ENCODE peak calls at places on chromosomes 4 and X, in nine cellular contexts. One of them, this sample, is unnamed.

GRCh38 chrX:102976793-102977495 is 39.9 kb downstream of the RAB40AL start:
- DNase-seq in SK-N-SH: no peak
- DNase-seq in COR-L47: no peak
- DNase-seq in astrocyte of the cerebellum: no peak
- DNase-seq in EH: peak
- DNase-seq in activated naive CD8-positive, alpha-beta T cell treated with anti-CD3 and anti-CD28 coated beads, Interleukin-2, amount 10 ng/mL, durations not matched to agents 7 days and 5 days: no peak
- DNase-seq in stimulated activated CD8-positive, alpha-beta memory T cell treated with anti-CD3 and anti-CD28 coated beads, Interleukin-15, amount 100 ng/mL, for 24 hours: no peak
- DNase-seq in posterior vena cava: no peak
- DNase-seq in T-helper 17 cell: no peak
- DNase-seq in this sample: no peak

GRCh38 chr4:109981936-109982335 is 69.3 kb downstream of the EGF start:
- DNase-seq in posterior vena cava: no peak
- DNase-seq in astrocyte of the cerebellum: no peak
- DNase-seq in activated naive CD8-positive, alpha-beta T cell treated with anti-CD3 and anti-CD28 coated beads, Interleukin-2, amount 10 ng/mL, durations not matched to agents 7 days and 5 days: no peak
- DNase-seq in stimulated activated CD8-positive, alpha-beta memory T cell treated with anti-CD3 and anti-CD28 coated beads, Interleukin-15, amount 100 ng/mL, for 24 hours: no peak
- DNase-seq in T-helper 17 cell: no peak
- DNase-seq in EH: no peak
- DNase-seq in COR-L47: no peak
- DNase-seq in SK-N-SH: no peak
- DNase-seq in this sample: no peak

GRCh38 chr4:77172336-77172735 is 15.3 kb downstream of the CCNG2 start:
- DNase-seq in stimulated activated CD8-positive, alpha-beta memory T cell treated with anti-CD3 and anti-CD28 coated beads, Interleukin-15, amount 100 ng/mL, for 24 hours: no peak
- DNase-seq in COR-L47: no peak
- DNase-seq in astrocyte of the cerebellum: peak
- DNase-seq in posterior vena cava: no peak
- DNase-seq in T-helper 17 cell: no peak
- DNase-seq in SK-N-SH: no peak
- DNase-seq in activated naive CD8-positive, alpha-beta T cell treated with anti-CD3 and anti-CD28 coated beads, Interleukin-2, amount 10 ng/mL, durations not matched to agents 7 days and 5 days: no peak
- DNase-seq in EH: peak
- DNase-seq in this sample: no peak

GRCh38 chr4:182447938-182448280 is 204.7 kb downstream of the TENM3 start:
- DNase-seq in EH: peak
- DNase-seq in astrocyte of the cerebellum: no peak
- DNase-seq in COR-L47: no peak
- DNase-seq in stimulated activated CD8-positive, alpha-beta memory T cell treated with anti-CD3 and anti-CD28 coated beads, Interleukin-15, amount 100 ng/mL, for 24 hours: no peak
- DNase-seq in posterior vena cava: no peak
- DNase-seq in activated naive CD8-positive, alpha-beta T cell treated with anti-CD3 and anti-CD28 coated beads, Interleukin-2, amount 10 ng/mL, durations not matched to agents 7 days and 5 days: no peak
- DNase-seq in T-helper 17 cell: no peak
- DNase-seq in SK-N-SH: no peak
- DNase-seq in this sample: no peak

GRCh38 chrX:40887476-40887875 is 152.1 kb upstream of the MED14 start:
- DNase-seq in SK-N-SH: no peak
- DNase-seq in COR-L47: no peak
- DNase-seq in activated naive CD8-positive, alpha-beta T cell treated with anti-CD3 and anti-CD28 coated beads, Interleukin-2, amount 10 ng/mL, durations not matched to agents 7 days and 5 days: no peak
- DNase-seq in T-helper 17 cell: no peak
- DNase-seq in posterior vena cava: no peak
- DNase-seq in astrocyte of the cerebellum: no peak
- DNase-seq in EH: peak
- DNase-seq in stimulated activated CD8-positive, alpha-beta memory T cell treated with anti-CD3 and anti-CD28 coated beads, Interleukin-15, amount 100 ng/mL, for 24 hours: no peak
- DNase-seq in this sample: no peak

GRCh38 chr4:153603835-153604234 is 80.2 kb upstream of the TLR2 start:
- DNase-seq in posterior vena cava: no peak
- DNase-seq in stimulated activated CD8-positive, alpha-beta memory T cell treated with anti-CD3 and anti-CD28 coated beads, Interleukin-15, amount 100 ng/mL, for 24 hours: no peak
- DNase-seq in SK-N-SH: no peak
- DNase-seq in activated naive CD8-positive, alpha-beta T cell treated with anti-CD3 and anti-CD28 coated beads, Interleukin-2, amount 10 ng/mL, durations not matched to agents 7 days and 5 days: no peak
- DNase-seq in T-helper 17 cell: no peak
- DNase-seq in COR-L47: no peak
- DNase-seq in astrocyte of the cerebellum: no peak
- DNase-seq in EH: no peak
- DNase-seq in this sample: no peak

GRCh38 chrX:12210921-12211320 is 72.6 kb downstream of the FRMPD4 start:
- DNase-seq in posterior vena cava: no peak
- DNase-seq in EH: peak
- DNase-seq in stimulated activated CD8-positive, alpha-beta memory T cell treated with anti-CD3 and anti-CD28 coated beads, Interleukin-15, amount 100 ng/mL, for 24 hours: no peak
- DNase-seq in COR-L47: no peak
- DNase-seq in SK-N-SH: no peak
- DNase-seq in T-helper 17 cell: no peak
- DNase-seq in astrocyte of the cerebellum: no peak
- DNase-seq in activated naive CD8-positive, alpha-beta T cell treated with anti-CD3 and anti-CD28 coated beads, Interleukin-2, amount 10 ng/mL, durations not matched to agents 7 days and 5 days: no peak
- DNase-seq in this sample: no peak

GRCh38 chr4:17709760-17710068 is 71.7 kb downstream of the FAM184B start:
- DNase-seq in astrocyte of the cerebellum: no peak
- DNase-seq in activated naive CD8-positive, alpha-beta T cell treated with anti-CD3 and anti-CD28 coated beads, Interleukin-2, amount 10 ng/mL, durations not matched to agents 7 days and 5 days: no peak
- DNase-seq in EH: no peak
- DNase-seq in COR-L47: no peak
- DNase-seq in SK-N-SH: no peak
- DNase-seq in stimulated activated CD8-positive, alpha-beta memory T cell treated with anti-CD3 and anti-CD28 coated beads, Interleukin-15, amount 100 ng/mL, for 24 hours: no peak
- DNase-seq in posterior vena cava: no peak
- DNase-seq in T-helper 17 cell: no peak
- DNase-seq in this sample: no peak

GRCh38 chrX:70444326-70445196 is at the start of gene DLG3:
- DNase-seq in stimulated activated CD8-positive, alpha-beta memory T cell treated with anti-CD3 and anti-CD28 coated beads, Interleukin-15, amount 100 ng/mL, for 24 hours: no peak
- DNase-seq in SK-N-SH: peak
- DNase-seq in T-helper 17 cell: no peak
- DNase-seq in astrocyte of the cerebellum: no peak
- DNase-seq in EH: peak
- DNase-seq in COR-L47: no peak
- DNase-seq in activated naive CD8-positive, alpha-beta T cell treated with anti-CD3 and anti-CD28 coated beads, Interleukin-2, amount 10 ng/mL, durations not matched to agents 7 days and 5 days: peak
- DNase-seq in posterior vena cava: no peak
- DNase-seq in this sample: no peak

GRCh38 chr4:23710298-23710697 is 179.5 kb downstream of the PPARGC1A start:
- DNase-seq in T-helper 17 cell: no peak
- DNase-seq in stimulated activated CD8-positive, alpha-beta memory T cell treated with anti-CD3 and anti-CD28 coated beads, Interleukin-15, amount 100 ng/mL, for 24 hours: no peak
- DNase-seq in COR-L47: no peak
- DNase-seq in posterior vena cava: no peak
- DNase-seq in SK-N-SH: no peak
- DNase-seq in astrocyte of the cerebellum: no peak
- DNase-seq in activated naive CD8-positive, alpha-beta T cell treated with anti-CD3 and anti-CD28 coated beads, Interleukin-2, amount 10 ng/mL, durations not matched to agents 7 days and 5 days: no peak
- DNase-seq in EH: no peak
- DNase-seq in this sample: no peak

GRCh38 chr4:26576171-26576829 is 7.6 kb upstream of the TBC1D19 start:
- DNase-seq in SK-N-SH: no peak
- DNase-seq in stimulated activated CD8-positive, alpha-beta memory T cell treated with anti-CD3 and anti-CD28 coated beads, Interleukin-15, amount 100 ng/mL, for 24 hours: no peak
- DNase-seq in posterior vena cava: no peak
- DNase-seq in activated naive CD8-positive, alpha-beta T cell treated with anti-CD3 and anti-CD28 coated beads, Interleukin-2, amount 10 ng/mL, durations not matched to agents 7 days and 5 days: no peak
- DNase-seq in T-helper 17 cell: no peak
- DNase-seq in COR-L47: no peak
- DNase-seq in astrocyte of the cerebellum: no peak
- DNase-seq in EH: peak
- DNase-seq in this sample: no peak

GRCh38 chr4:57231781-57232180 is 121.6 kb upstream of the IGFBP7 start:
- DNase-seq in COR-L47: no peak
- DNase-seq in stimulated activated CD8-positive, alpha-beta memory T cell treated with anti-CD3 and anti-CD28 coated beads, Interleukin-15, amount 100 ng/mL, for 24 hours: no peak
- DNase-seq in SK-N-SH: no peak
- DNase-seq in T-helper 17 cell: no peak
- DNase-seq in posterior vena cava: no peak
- DNase-seq in EH: peak
- DNase-seq in activated naive CD8-positive, alpha-beta T cell treated with anti-CD3 and anti-CD28 coated beads, Interleukin-2, amount 10 ng/mL, durations not matched to agents 7 days and 5 days: no peak
- DNase-seq in astrocyte of the cerebellum: no peak
- DNase-seq in this sample: no peak

GRCh38 chr4:44446801-44447562 is 1.6 kb downstream of the KCTD8 start:
- DNase-seq in posterior vena cava: peak
- DNase-seq in astrocyte of the cerebellum: no peak
- DNase-seq in COR-L47: no peak
- DNase-seq in activated naive CD8-positive, alpha-beta T cell treated with anti-CD3 and anti-CD28 coated beads, Interleukin-2, amount 10 ng/mL, durations not matched to agents 7 days and 5 days: peak
- DNase-seq in EH: no peak
- DNase-seq in SK-N-SH: peak
- DNase-seq in T-helper 17 cell: no peak
- DNase-seq in stimulated activated CD8-positive, alpha-beta memory T cell treated with anti-CD3 and anti-CD28 coated beads, Interleukin-15, amount 100 ng/mL, for 24 hours: no peak
- DNase-seq in this sample: no peak

GRCh38 chr4:82758701-82759685 is 39.6 kb downstream of the SCD5 start:
- DNase-seq in posterior vena cava: no peak
- DNase-seq in astrocyte of the cerebellum: no peak
- DNase-seq in stimulated activated CD8-positive, alpha-beta memory T cell treated with anti-CD3 and anti-CD28 coated beads, Interleukin-15, amount 100 ng/mL, for 24 hours: no peak
- DNase-seq in COR-L47: no peak
- DNase-seq in EH: no peak
- DNase-seq in SK-N-SH: no peak
- DNase-seq in T-helper 17 cell: no peak
- DNase-seq in activated naive CD8-positive, alpha-beta T cell treated with anti-CD3 and anti-CD28 coated beads, Interleukin-2, amount 10 ng/mL, durations not matched to agents 7 days and 5 days: no peak
- DNase-seq in this sample: no peak

GRCh38 chrX:292900-293897 is 12.0 kb downstream of the PLCXD1 start:
- DNase-seq in T-helper 17 cell: no peak
- DNase-seq in SK-N-SH: no peak
- DNase-seq in posterior vena cava: peak
- DNase-seq in stimulated activated CD8-positive, alpha-beta memory T cell treated with anti-CD3 and anti-CD28 coated beads, Interleukin-15, amount 100 ng/mL, for 24 hours: no peak
- DNase-seq in EH: no peak
- DNase-seq in activated naive CD8-positive, alpha-beta T cell treated with anti-CD3 and anti-CD28 coated beads, Interleukin-2, amount 10 ng/mL, durations not matched to agents 7 days and 5 days: no peak
- DNase-seq in astrocyte of the cerebellum: no peak
- DNase-seq in COR-L47: no peak
- DNase-seq in this sample: no peak

GRCh38 chrX:150306002-150306401 is 57.1 kb upstream of the MAMLD1 start:
- DNase-seq in SK-N-SH: no peak
- DNase-seq in astrocyte of the cerebellum: no peak
- DNase-seq in stimulated activated CD8-positive, alpha-beta memory T cell treated with anti-CD3 and anti-CD28 coated beads, Interleukin-15, amount 100 ng/mL, for 24 hours: no peak
- DNase-seq in T-helper 17 cell: no peak
- DNase-seq in posterior vena cava: no peak
- DNase-seq in EH: no peak
- DNase-seq in COR-L47: no peak
- DNase-seq in activated naive CD8-positive, alpha-beta T cell treated with anti-CD3 and anti-CD28 coated beads, Interleukin-2, amount 10 ng/mL, durations not matched to agents 7 days and 5 days: no peak
- DNase-seq in this sample: no peak

GRCh38 chr4:3467601-3468031 is 4.5 kb downstream of the DOK7 start:
- DNase-seq in activated naive CD8-positive, alpha-beta T cell treated with anti-CD3 and anti-CD28 coated beads, Interleukin-2, amount 10 ng/mL, durations not matched to agents 7 days and 5 days: no peak
- DNase-seq in COR-L47: no peak
- DNase-seq in EH: no peak
- DNase-seq in stimulated activated CD8-positive, alpha-beta memory T cell treated with anti-CD3 and anti-CD28 coated beads, Interleukin-15, amount 100 ng/mL, for 24 hours: no peak
- DNase-seq in posterior vena cava: no peak
- DNase-seq in astrocyte of the cerebellum: no peak
- DNase-seq in T-helper 17 cell: no peak
- DNase-seq in SK-N-SH: no peak
- DNase-seq in this sample: no peak

GRCh38 chrX:132181364-132181763 is 37.9 kb downstream of the RAP2C start:
- DNase-seq in activated naive CD8-positive, alpha-beta T cell treated with anti-CD3 and anti-CD28 coated beads, Interleukin-2, amount 10 ng/mL, durations not matched to agents 7 days and 5 days: no peak
- DNase-seq in COR-L47: no peak
- DNase-seq in posterior vena cava: peak
- DNase-seq in stimulated activated CD8-positive, alpha-beta memory T cell treated with anti-CD3 and anti-CD28 coated beads, Interleukin-15, amount 100 ng/mL, for 24 hours: no peak
- DNase-seq in T-helper 17 cell: no peak
- DNase-seq in SK-N-SH: no peak
- DNase-seq in astrocyte of the cerebellum: no peak
- DNase-seq in EH: no peak
- DNase-seq in this sample: no peak

GRCh38 chr4:20323991-20324390 is 72.3 kb downstream of the SLIT2 start:
- DNase-seq in stimulated activated CD8-positive, alpha-beta memory T cell treated with anti-CD3 and anti-CD28 coated beads, Interleukin-15, amount 100 ng/mL, for 24 hours: no peak
- DNase-seq in COR-L47: no peak
- DNase-seq in SK-N-SH: no peak
- DNase-seq in EH: peak
- DNase-seq in T-helper 17 cell: no peak
- DNase-seq in posterior vena cava: no peak
- DNase-seq in activated naive CD8-positive, alpha-beta T cell treated with anti-CD3 and anti-CD28 coated beads, Interleukin-2, amount 10 ng/mL, durations not matched to agents 7 days and 5 days: no peak
- DNase-seq in astrocyte of the cerebellum: no peak
- DNase-seq in this sample: no peak

GRCh38 chr4:113436360-113436759 is 325.2 kb downstream of the CAMK2D start:
- DNase-seq in stimulated activated CD8-positive, alpha-beta memory T cell treated with anti-CD3 and anti-CD28 coated beads, Interleukin-15, amount 100 ng/mL, for 24 hours: no peak
- DNase-seq in EH: peak
- DNase-seq in posterior vena cava: no peak
- DNase-seq in astrocyte of the cerebellum: peak
- DNase-seq in activated naive CD8-positive, alpha-beta T cell treated with anti-CD3 and anti-CD28 coated beads, Interleukin-2, amount 10 ng/mL, durations not matched to agents 7 days and 5 days: no peak
- DNase-seq in T-helper 17 cell: no peak
- DNase-seq in COR-L47: peak
- DNase-seq in SK-N-SH: no peak
- DNase-seq in this sample: no peak

GRCh38 chr4:88158360-88159136 is at the start of gene ABCG2:
- DNase-seq in T-helper 17 cell: peak
- DNase-seq in stimulated activated CD8-positive, alpha-beta memory T cell treated with anti-CD3 and anti-CD28 coated beads, Interleukin-15, amount 100 ng/mL, for 24 hours: peak
- DNase-seq in COR-L47: peak
- DNase-seq in posterior vena cava: peak
- DNase-seq in astrocyte of the cerebellum: peak
- DNase-seq in SK-N-SH: peak
- DNase-seq in activated naive CD8-positive, alpha-beta T cell treated with anti-CD3 and anti-CD28 coated beads, Interleukin-2, amount 10 ng/mL, durations not matched to agents 7 days and 5 days: peak
- DNase-seq in EH: peak
- DNase-seq in this sample: no peak

GRCh38 chr4:121034010-121034409 is 38.3 kb downstream of the NDNF start:
- DNase-seq in T-helper 17 cell: no peak
- DNase-seq in COR-L47: no peak
- DNase-seq in astrocyte of the cerebellum: peak
- DNase-seq in activated naive CD8-positive, alpha-beta T cell treated with anti-CD3 and anti-CD28 coated beads, Interleukin-2, amount 10 ng/mL, durations not matched to agents 7 days and 5 days: no peak
- DNase-seq in SK-N-SH: no peak
- DNase-seq in EH: peak
- DNase-seq in posterior vena cava: no peak
- DNase-seq in stimulated activated CD8-positive, alpha-beta memory T cell treated with anti-CD3 and anti-CD28 coated beads, Interleukin-15, amount 100 ng/mL, for 24 hours: no peak
- DNase-seq in this sample: no peak

GRCh38 chrX:110251961-110252360 is 65.9 kb downstream of the AMMECR1 start:
- DNase-seq in COR-L47: no peak
- DNase-seq in posterior vena cava: no peak
- DNase-seq in T-helper 17 cell: no peak
- DNase-seq in astrocyte of the cerebellum: no peak
- DNase-seq in SK-N-SH: no peak
- DNase-seq in EH: no peak
- DNase-seq in activated naive CD8-positive, alpha-beta T cell treated with anti-CD3 and anti-CD28 coated beads, Interleukin-2, amount 10 ng/mL, durations not matched to agents 7 days and 5 days: no peak
- DNase-seq in stimulated activated CD8-positive, alpha-beta memory T cell treated with anti-CD3 and anti-CD28 coated beads, Interleukin-15, amount 100 ng/mL, for 24 hours: no peak
- DNase-seq in this sample: no peak

GRCh38 chr4:97558204-97558804 is 585.0 kb downstream of the STPG2 start:
- DNase-seq in astrocyte of the cerebellum: no peak
- DNase-seq in SK-N-SH: no peak
- DNase-seq in activated naive CD8-positive, alpha-beta T cell treated with anti-CD3 and anti-CD28 coated beads, Interleukin-2, amount 10 ng/mL, durations not matched to agents 7 days and 5 days: no peak
- DNase-seq in COR-L47: no peak
- DNase-seq in stimulated activated CD8-positive, alpha-beta memory T cell treated with anti-CD3 and anti-CD28 coated beads, Interleukin-15, amount 100 ng/mL, for 24 hours: no peak
- DNase-seq in EH: no peak
- DNase-seq in posterior vena cava: no peak
- DNase-seq in T-helper 17 cell: no peak
- DNase-seq in this sample: no peak

GRCh38 chr4:1406416-1406945 is at the start of gene NKX1-1:
- DNase-seq in T-helper 17 cell: no peak
- DNase-seq in SK-N-SH: no peak
- DNase-seq in stimulated activated CD8-positive, alpha-beta memory T cell treated with anti-CD3 and anti-CD28 coated beads, Interleukin-15, amount 100 ng/mL, for 24 hours: no peak
- DNase-seq in astrocyte of the cerebellum: no peak
- DNase-seq in posterior vena cava: peak
- DNase-seq in activated naive CD8-positive, alpha-beta T cell treated with anti-CD3 and anti-CD28 coated beads, Interleukin-2, amount 10 ng/mL, durations not matched to agents 7 days and 5 days: no peak
- DNase-seq in COR-L47: no peak
- DNase-seq in EH: no peak
- DNase-seq in this sample: no peak

GRCh38 chr4:59060002-59060846 is 1950.0 kb upstream of the IGFBP7 start:
- DNase-seq in posterior vena cava: no peak
- DNase-seq in SK-N-SH: no peak
- DNase-seq in COR-L47: no peak
- DNase-seq in T-helper 17 cell: no peak
- DNase-seq in stimulated activated CD8-positive, alpha-beta memory T cell treated with anti-CD3 and anti-CD28 coated beads, Interleukin-15, amount 100 ng/mL, for 24 hours: no peak
- DNase-seq in astrocyte of the cerebellum: no peak
- DNase-seq in activated naive CD8-positive, alpha-beta T cell treated with anti-CD3 and anti-CD28 coated beads, Interleukin-2, amount 10 ng/mL, durations not matched to agents 7 days and 5 days: no peak
- DNase-seq in EH: no peak
- DNase-seq in this sample: no peak

This sample was measured in NCI-H2029.